ENCODE peak calls at places on chromosome 1, in four cellular contexts. One of them, this sample, is unnamed.

GRCh38 chr1:83574749-83575148 is 424.2 kb downstream of the TTLL7 start:
- DNase-seq in K562: no peak
- DNase-seq in H1: no peak
- DNase-seq in SK-N-SH: no peak
- DNase-seq in this sample: no peak

GRCh38 chr1:32351859-32352745 is 10.2 kb downstream of the FAM229A start:
- DNase-seq in H1: peak
- DNase-seq in K562: peak
- DNase-seq in SK-N-SH: peak
- DNase-seq in this sample: peak

GRCh38 chr1:168159979-168160378 is 18.8 kb upstream of the TIPRL start:
- DNase-seq in SK-N-SH: no peak
- DNase-seq in K562: no peak
- DNase-seq in H1: no peak
- DNase-seq in this sample: no peak

GRCh38 chr1:29469457-29469856 is 233.1 kb downstream of the PTPRU start:
- DNase-seq in H1: no peak
- DNase-seq in SK-N-SH: peak
- DNase-seq in K562: no peak
- DNase-seq in this sample: no peak

GRCh38 chr1:116556289-116557006 is 14.4 kb downstream of the CD58 start:
- DNase-seq in H1: no peak
- DNase-seq in SK-N-SH: no peak
- DNase-seq in K562: peak
- DNase-seq in this sample: no peak

GRCh38 chr1:44603718-44604117 is 70.6 kb downstream of the TMEM53 start:
- DNase-seq in K562: no peak
- DNase-seq in SK-N-SH: peak
- DNase-seq in H1: no peak
- DNase-seq in this sample: no peak

GRCh38 chr1:27646676-27647075 is 11.7 kb upstream of the FGR start:
- DNase-seq in SK-N-SH: no peak
- DNase-seq in K562: no peak
- DNase-seq in H1: no peak
- DNase-seq in this sample: no peak

GRCh38 chr1:102776074-102776473 is 332.2 kb downstream of the COL11A1 start:
- DNase-seq in H1: no peak
- DNase-seq in SK-N-SH: no peak
- DNase-seq in K562: no peak
- DNase-seq in this sample: peak

GRCh38 chr1:161749509-161750407 is at the start of gene DUSP12:
- DNase-seq in SK-N-SH: peak
- DNase-seq in K562: peak
- DNase-seq in H1: peak
- DNase-seq in this sample: peak

GRCh38 chr1:110615548-110616130 is 9.5 kb upstream of the KCNA2 start:
- DNase-seq in K562: peak
- DNase-seq in SK-N-SH: peak
- DNase-seq in H1: peak
- DNase-seq in this sample: peak

GRCh38 chr1:55860816-55861519 is 645.8 kb upstream of the USP24 start:
- DNase-seq in SK-N-SH: peak
- DNase-seq in K562: no peak
- DNase-seq in H1: peak
- DNase-seq in this sample: peak
- TF ChIP-seq TEAD4 in SK-N-SH: no peak
- TF ChIP-seq TEAD4 in K562: no peak
- TF ChIP-seq TEAD4 in H1: no peak
- TF ChIP-seq TEAD4 in this sample: no peak

DNA sequence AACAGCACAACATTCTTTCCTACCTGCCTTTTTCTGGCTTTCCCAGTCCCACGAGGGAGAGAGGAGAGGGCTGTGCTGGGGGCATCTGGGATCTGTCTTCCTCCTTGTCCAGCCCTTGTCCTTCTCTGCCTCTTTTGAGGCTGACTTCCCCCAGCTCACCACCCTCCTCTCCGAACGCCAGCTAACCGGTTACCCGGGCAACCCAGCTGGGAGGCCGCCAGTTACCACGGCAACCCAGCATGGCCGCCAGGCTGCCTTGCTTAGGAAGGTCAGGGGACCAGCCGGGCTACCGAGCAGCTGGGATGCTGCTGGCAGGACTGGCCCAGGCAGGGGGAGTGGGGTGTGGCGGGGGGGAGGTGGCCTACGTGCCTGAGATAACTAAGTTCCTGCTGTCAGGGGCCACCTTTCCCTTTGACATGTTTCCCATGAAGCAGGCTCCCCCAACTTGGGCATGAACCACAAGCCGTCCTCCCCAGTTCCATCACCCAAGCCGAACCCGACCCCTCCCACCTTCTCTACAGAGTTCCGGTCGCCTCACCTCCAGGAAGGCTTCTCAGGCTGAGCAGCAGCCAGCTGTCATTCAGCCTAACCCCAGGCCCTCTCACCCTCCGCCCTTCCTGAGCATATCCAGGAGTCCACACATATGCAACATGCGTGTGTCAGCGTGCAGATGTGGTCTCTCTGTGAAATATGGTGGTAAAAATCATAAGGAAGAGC is 8.7 kb downstream of the PLEKHA6 start:
- DNase-seq in K562: peak
- DNase-seq in SK-N-SH: peak
- DNase-seq in H1: peak
- DNase-seq in this sample: peak
- TF ChIP-seq TEAD4 in K562: no peak
- TF ChIP-seq TEAD4 in SK-N-SH: no peak
- TF ChIP-seq TEAD4 in H1: no peak
- TF ChIP-seq TEAD4 in this sample: no peak

GRCh38 chr1:7646981-7647901 is 123.9 kb upstream of the VAMP3 start:
- DNase-seq in K562: peak
- DNase-seq in H1: peak
- DNase-seq in SK-N-SH: peak
- DNase-seq in this sample: peak

GRCh38 chr1:7648761-7649384 is 122.2 kb upstream of the VAMP3 start:
- DNase-seq in K562: no peak
- DNase-seq in H1: no peak
- DNase-seq in SK-N-SH: no peak
- DNase-seq in this sample: no peak

GRCh38 chr1:7654725-7655124 is 116.4 kb upstream of the VAMP3 start:
- DNase-seq in K562: no peak
- DNase-seq in H1: no peak
- DNase-seq in SK-N-SH: no peak
- DNase-seq in this sample: no peak

GRCh38 chr1:7652551-7653098 is 118.5 kb upstream of the VAMP3 start:
- DNase-seq in K562: no peak
- DNase-seq in H1: no peak
- DNase-seq in SK-N-SH: no peak
- DNase-seq in this sample: no peak

DNA sequence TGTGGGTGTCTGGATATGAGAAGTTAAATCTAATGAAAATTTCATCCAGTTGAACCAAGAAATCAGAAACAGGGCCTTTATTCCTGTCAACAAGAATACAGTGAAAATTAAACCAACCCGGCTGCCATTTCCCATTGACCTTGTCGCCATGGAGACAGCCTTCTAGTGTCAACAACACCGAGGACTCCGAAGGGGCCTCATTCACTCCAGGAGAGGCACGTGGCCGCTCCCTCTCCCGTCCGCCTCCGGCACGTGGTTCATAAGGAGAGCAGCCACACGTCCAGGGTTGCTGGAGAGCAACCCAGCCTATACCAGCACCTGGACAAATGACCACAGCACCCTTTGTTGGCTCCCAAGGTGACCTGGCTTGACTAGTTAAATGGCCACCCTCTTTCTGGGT is 120.3 kb upstream of the VAMP3 start:
- DNase-seq in H1: no peak
- DNase-seq in SK-N-SH: no peak
- DNase-seq in K562: no peak
- DNase-seq in this sample: no peak
- TF ChIP-seq TEAD4 in H1: no peak
- TF ChIP-seq TEAD4 in SK-N-SH: no peak
- TF ChIP-seq TEAD4 in K562: no peak
- TF ChIP-seq TEAD4 in this sample: no peak

GRCh38 chr1:225835752-225836151 is 25.8 kb downstream of the EPHX1 start:
- DNase-seq in K562: no peak
- DNase-seq in SK-N-SH: no peak
- DNase-seq in H1: no peak
- DNase-seq in this sample: no peak
- TF ChIP-seq TEAD4 in K562: no peak
- TF ChIP-seq TEAD4 in SK-N-SH: no peak
- TF ChIP-seq TEAD4 in H1: no peak
- TF ChIP-seq TEAD4 in this sample: no peak

GRCh38 chr1:164767257-164768044 is 208.5 kb downstream of the PBX1 start:
- DNase-seq in SK-N-SH: no peak
- DNase-seq in K562: no peak
- DNase-seq in H1: no peak
- DNase-seq in this sample: no peak
- TF ChIP-seq TEAD4 in SK-N-SH: peak
- TF ChIP-seq TEAD4 in K562: no peak
- TF ChIP-seq TEAD4 in H1: no peak
- TF ChIP-seq TEAD4 in this sample: no peak

DNA sequence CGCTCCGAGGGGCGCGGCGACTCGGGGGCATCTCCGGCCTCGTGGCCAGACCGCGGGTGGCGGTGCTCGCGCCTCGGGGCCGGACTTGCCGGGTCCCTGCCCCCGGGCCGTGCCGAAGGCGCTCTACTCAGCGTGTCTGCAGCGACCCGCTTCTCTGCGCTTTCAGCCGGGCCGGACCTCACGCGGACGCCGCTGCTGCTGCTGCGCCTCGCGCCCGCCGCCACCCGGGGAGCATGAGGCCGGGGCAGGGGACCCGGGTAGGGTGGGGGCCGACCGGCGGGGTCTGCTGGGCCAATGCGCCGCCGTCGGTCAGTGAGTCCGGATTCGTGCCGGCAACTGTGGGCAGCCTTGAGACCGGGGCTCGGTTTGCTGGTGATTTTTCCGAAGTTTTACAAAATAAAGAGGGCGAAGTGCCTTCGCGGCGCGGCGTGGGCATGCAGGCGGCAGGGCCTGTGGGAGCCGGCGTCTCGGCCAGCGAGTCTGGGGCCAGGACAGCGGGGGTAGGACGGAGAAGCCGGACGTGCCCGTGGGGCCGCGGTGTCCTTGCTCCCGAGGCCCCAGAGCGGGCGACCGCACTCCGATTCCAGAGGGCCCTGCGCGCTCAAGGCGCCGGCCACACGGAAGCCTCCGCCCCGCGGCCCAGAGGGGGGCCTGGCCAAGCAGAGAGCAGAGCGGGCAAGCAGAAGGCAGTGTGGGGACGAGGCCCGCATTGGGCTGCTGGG is 749 bp downstream of the FAM163A start:
- DNase-seq in H1: peak
- DNase-seq in SK-N-SH: peak
- DNase-seq in K562: no peak
- DNase-seq in this sample: peak
- TF ChIP-seq TEAD4 in H1: no peak
- TF ChIP-seq TEAD4 in SK-N-SH: no peak
- TF ChIP-seq TEAD4 in K562: no peak
- TF ChIP-seq TEAD4 in this sample: no peak

DNA sequence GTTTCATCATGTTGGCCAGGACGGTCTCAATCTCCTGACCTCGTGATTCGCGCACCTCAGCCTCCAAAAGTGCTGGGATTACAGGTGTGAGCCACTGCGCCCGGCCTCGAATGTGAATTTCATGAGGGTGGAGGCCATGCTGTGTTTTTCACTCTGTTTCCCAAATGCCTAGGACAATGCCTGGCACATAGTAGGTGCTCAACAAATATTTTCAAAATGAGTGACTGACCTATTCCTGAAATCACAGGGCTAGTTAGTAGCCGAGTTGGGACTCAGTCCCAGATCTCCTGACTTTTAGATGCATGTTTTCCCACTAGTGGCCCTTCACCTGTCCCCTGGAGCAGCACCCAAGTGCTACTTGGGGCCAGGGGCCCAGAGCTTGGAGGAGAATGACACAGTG is 6.4 kb upstream of the GPR37L1 start:
- DNase-seq in K562: no peak
- DNase-seq in H1: no peak
- DNase-seq in SK-N-SH: no peak
- DNase-seq in this sample: no peak
- TF ChIP-seq TEAD4 in K562: no peak
- TF ChIP-seq TEAD4 in H1: no peak
- TF ChIP-seq TEAD4 in SK-N-SH: no peak
- TF ChIP-seq TEAD4 in this sample: no peak

GRCh38 chr1:186983327-186983726 is 154.6 kb downstream of the PLA2G4A start:
- DNase-seq in K562: no peak
- DNase-seq in H1: no peak
- DNase-seq in SK-N-SH: no peak
- DNase-seq in this sample: no peak

GRCh38 chr1:186987769-186988168 is 159.0 kb downstream of the PLA2G4A start:
- DNase-seq in H1: no peak
- DNase-seq in K562: no peak
- DNase-seq in SK-N-SH: no peak
- DNase-seq in this sample: no peak

GRCh38 chr1:186987065-186987464 is 158.3 kb downstream of the PLA2G4A start:
- DNase-seq in H1: no peak
- DNase-seq in SK-N-SH: no peak
- DNase-seq in K562: no peak
- DNase-seq in this sample: no peak

GRCh38 chr1:186984959-186985358 is 156.2 kb downstream of the PLA2G4A start:
- DNase-seq in H1: no peak
- DNase-seq in SK-N-SH: no peak
- DNase-seq in K562: no peak
- DNase-seq in this sample: no peak

DNA sequence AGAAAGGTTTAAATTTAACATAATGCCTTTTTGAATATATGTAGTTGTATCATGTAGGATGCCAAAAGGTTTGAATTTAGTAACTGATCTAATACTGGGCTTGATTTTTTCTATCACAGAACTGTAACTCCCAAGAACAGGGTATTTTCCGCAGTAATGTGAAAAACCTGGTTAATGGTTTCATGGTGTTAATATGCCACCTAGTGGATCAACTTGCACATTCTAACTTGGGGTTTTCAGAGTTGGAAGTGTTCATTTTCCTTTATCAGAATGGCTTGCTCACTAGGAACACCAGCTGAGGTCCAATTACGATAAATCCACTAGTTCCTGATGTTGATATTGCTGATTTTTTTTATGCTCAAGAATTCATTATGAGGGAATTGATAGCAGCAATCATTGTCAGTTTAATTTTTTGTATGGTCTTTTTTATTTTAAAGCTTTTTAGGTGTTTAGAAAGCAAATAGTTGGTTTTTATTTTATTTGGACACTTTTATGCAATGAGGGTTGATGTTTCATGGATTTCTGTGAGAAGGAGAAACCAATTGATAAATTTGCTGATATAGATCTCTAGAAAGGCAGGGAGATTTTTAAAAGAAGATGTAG is 157.2 kb downstream of the PLA2G4A start:
- DNase-seq in K562: peak
- DNase-seq in SK-N-SH: peak
- DNase-seq in H1: no peak
- DNase-seq in this sample: no peak
- TF ChIP-seq TEAD4 in K562: no peak
- TF ChIP-seq TEAD4 in SK-N-SH: no peak
- TF ChIP-seq TEAD4 in H1: no peak
- TF ChIP-seq TEAD4 in this sample: no peak

DNA sequence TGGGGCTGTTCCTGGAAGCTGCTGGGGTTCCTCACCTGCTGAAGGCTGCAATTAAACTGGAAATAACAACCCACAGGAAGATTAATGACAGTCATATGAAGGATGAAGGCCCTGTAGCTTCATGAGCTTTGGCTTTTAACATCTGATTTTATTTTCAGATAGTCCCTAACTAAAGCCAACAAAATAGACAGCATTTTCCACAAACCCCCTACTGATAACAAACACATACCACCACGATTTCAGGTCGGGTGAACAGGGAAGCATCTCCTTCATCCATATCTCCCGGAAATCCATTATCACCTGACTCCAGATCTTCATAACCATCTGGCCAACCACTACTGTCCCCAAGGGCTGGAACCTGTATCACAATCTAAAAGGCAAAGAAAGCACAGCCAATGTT is 169.6 kb downstream of the TGFBR3 start:
- DNase-seq in K562: peak
- DNase-seq in SK-N-SH: no peak
- DNase-seq in H1: no peak
- DNase-seq in this sample: no peak
- TF ChIP-seq TEAD4 in K562: no peak
- TF ChIP-seq TEAD4 in SK-N-SH: no peak
- TF ChIP-seq TEAD4 in H1: no peak
- TF ChIP-seq TEAD4 in this sample: no peak

This sample was measured in WTC11.